ENCODE peak calls at places on chromosomes 12 and 14, in eight cellular contexts. One of them, this sample, is unnamed.

GRCh38 chr12:29380536-29381523 is at the start of gene ERGIC2:
- DNase-seq in esophagus squamous epithelium: peak
- DNase-seq in IMR-90: peak
- DNase-seq in uterus: peak
- DNase-seq in endothelial cell of umbilical vein: peak
- DNase-seq in sigmoid colon: peak
- DNase-seq in transverse colon: peak
- DNase-seq in lower leg skin: peak
- DNase-seq in this sample: peak

GRCh38 chr14:55107766-55108554 is 21.1 kb upstream of the LGALS3 start:
- DNase-seq in transverse colon: peak
- DNase-seq in esophagus squamous epithelium: peak
- DNase-seq in endothelial cell of umbilical vein: peak
- DNase-seq in uterus: peak
- DNase-seq in sigmoid colon: peak
- DNase-seq in lower leg skin: peak
- DNase-seq in IMR-90: peak
- DNase-seq in this sample: peak

GRCh38 chr12:16150290-16150689 is 127.2 kb downstream of the SLC15A5 start:
- DNase-seq in IMR-90: no peak
- DNase-seq in lower leg skin: no peak
- DNase-seq in uterus: no peak
- DNase-seq in endothelial cell of umbilical vein: no peak
- DNase-seq in esophagus squamous epithelium: no peak
- DNase-seq in sigmoid colon: no peak
- DNase-seq in transverse colon: no peak
- DNase-seq in this sample: no peak

GRCh38 chr14:30108975-30109700 is 181.5 kb upstream of the PRKD1 start:
- DNase-seq in sigmoid colon: no peak
- DNase-seq in endothelial cell of umbilical vein: no peak
- DNase-seq in uterus: no peak
- DNase-seq in transverse colon: no peak
- DNase-seq in esophagus squamous epithelium: no peak
- DNase-seq in IMR-90: peak
- DNase-seq in lower leg skin: no peak
- DNase-seq in this sample: no peak

GRCh38 chr12:25384038-25384953 is 133.6 kb upstream of the KRAS start:
- DNase-seq in sigmoid colon: no peak
- DNase-seq in lower leg skin: peak
- DNase-seq in esophagus squamous epithelium: no peak
- DNase-seq in uterus: no peak
- DNase-seq in IMR-90: peak
- DNase-seq in transverse colon: peak
- DNase-seq in endothelial cell of umbilical vein: no peak
- DNase-seq in this sample: no peak

GRCh38 chr12:40942326-40942725 is 245.8 kb upstream of the PDZRN4 start:
- DNase-seq in esophagus squamous epithelium: no peak
- DNase-seq in IMR-90: peak
- DNase-seq in uterus: no peak
- DNase-seq in sigmoid colon: no peak
- DNase-seq in lower leg skin: no peak
- DNase-seq in endothelial cell of umbilical vein: no peak
- DNase-seq in transverse colon: no peak
- DNase-seq in this sample: no peak

GRCh38 chr12:114904254-114905003 is 220.5 kb upstream of the TBX3 start:
- DNase-seq in sigmoid colon: no peak
- DNase-seq in IMR-90: peak
- DNase-seq in lower leg skin: no peak
- DNase-seq in uterus: no peak
- DNase-seq in endothelial cell of umbilical vein: no peak
- DNase-seq in transverse colon: no peak
- DNase-seq in esophagus squamous epithelium: no peak
- DNase-seq in this sample: no peak

GRCh38 chr12:32568241-32568640 is 110.9 kb upstream of the DNM1L start:
- DNase-seq in sigmoid colon: no peak
- DNase-seq in endothelial cell of umbilical vein: peak
- DNase-seq in transverse colon: no peak
- DNase-seq in IMR-90: peak
- DNase-seq in uterus: no peak
- DNase-seq in esophagus squamous epithelium: no peak
- DNase-seq in lower leg skin: no peak
- DNase-seq in this sample: no peak

GRCh38 chr12:114700392-114701103 is 16.6 kb upstream of the TBX3 start:
- DNase-seq in sigmoid colon: no peak
- DNase-seq in transverse colon: no peak
- DNase-seq in endothelial cell of umbilical vein: no peak
- DNase-seq in uterus: no peak
- DNase-seq in IMR-90: no peak
- DNase-seq in esophagus squamous epithelium: no peak
- DNase-seq in lower leg skin: no peak
- DNase-seq in this sample: peak

GRCh38 chr14:81234268-81234667 is 13.5 kb upstream of the GTF2A1 start:
- DNase-seq in endothelial cell of umbilical vein: no peak
- DNase-seq in IMR-90: no peak
- DNase-seq in uterus: no peak
- DNase-seq in lower leg skin: no peak
- DNase-seq in sigmoid colon: no peak
- DNase-seq in transverse colon: no peak
- DNase-seq in esophagus squamous epithelium: no peak
- DNase-seq in this sample: no peak

GRCh38 chr14:55841625-55842024 is 261.6 kb downstream of the KTN1 start:
- DNase-seq in endothelial cell of umbilical vein: no peak
- DNase-seq in sigmoid colon: no peak
- DNase-seq in uterus: no peak
- DNase-seq in IMR-90: no peak
- DNase-seq in transverse colon: no peak
- DNase-seq in lower leg skin: no peak
- DNase-seq in esophagus squamous epithelium: no peak
- DNase-seq in this sample: peak

GRCh38 chr12:120290541-120291312 is 976 bp downstream of the RNU4-2 start:
- DNase-seq in endothelial cell of umbilical vein: peak
- DNase-seq in IMR-90: no peak
- DNase-seq in uterus: no peak
- DNase-seq in lower leg skin: peak
- DNase-seq in sigmoid colon: peak
- DNase-seq in esophagus squamous epithelium: no peak
- DNase-seq in transverse colon: peak
- DNase-seq in this sample: peak

GRCh38 chr12:106840217-106840616 is 65.7 kb downstream of the RIC8B start:
- DNase-seq in sigmoid colon: no peak
- DNase-seq in uterus: peak
- DNase-seq in IMR-90: peak
- DNase-seq in esophagus squamous epithelium: no peak
- DNase-seq in endothelial cell of umbilical vein: peak
- DNase-seq in lower leg skin: no peak
- DNase-seq in transverse colon: no peak
- DNase-seq in this sample: no peak

GRCh38 chr12:23204933-23205778 is 580.2 kb downstream of the ETNK1 start:
- DNase-seq in transverse colon: no peak
- DNase-seq in esophagus squamous epithelium: no peak
- DNase-seq in uterus: no peak
- DNase-seq in IMR-90: peak
- DNase-seq in endothelial cell of umbilical vein: peak
- DNase-seq in lower leg skin: no peak
- DNase-seq in sigmoid colon: no peak
- DNase-seq in this sample: no peak

GRCh38 chr12:93261505-93262094 is 116.1 kb upstream of the NUDT4 start:
- DNase-seq in lower leg skin: no peak
- DNase-seq in esophagus squamous epithelium: no peak
- DNase-seq in uterus: no peak
- DNase-seq in transverse colon: no peak
- DNase-seq in endothelial cell of umbilical vein: no peak
- DNase-seq in IMR-90: no peak
- DNase-seq in sigmoid colon: no peak
- DNase-seq in this sample: no peak

GRCh38 chr14:75247286-75247922 is 31.2 kb upstream of the FOS start:
- DNase-seq in endothelial cell of umbilical vein: no peak
- DNase-seq in IMR-90: no peak
- DNase-seq in transverse colon: peak
- DNase-seq in sigmoid colon: no peak
- DNase-seq in lower leg skin: no peak
- DNase-seq in esophagus squamous epithelium: no peak
- DNase-seq in uterus: no peak
- DNase-seq in this sample: no peak

GRCh38 chr12:6434205-6435180 is 10.3 kb upstream of the CD27 start:
- DNase-seq in esophagus squamous epithelium: no peak
- DNase-seq in sigmoid colon: peak
- DNase-seq in transverse colon: no peak
- DNase-seq in endothelial cell of umbilical vein: no peak
- DNase-seq in lower leg skin: peak
- DNase-seq in IMR-90: no peak
- DNase-seq in uterus: no peak
- DNase-seq in this sample: no peak

GRCh38 chr14:59020382-59020781 is 168.1 kb upstream of the DAAM1 start:
- DNase-seq in lower leg skin: no peak
- DNase-seq in uterus: no peak
- DNase-seq in IMR-90: peak
- DNase-seq in endothelial cell of umbilical vein: peak
- DNase-seq in sigmoid colon: no peak
- DNase-seq in esophagus squamous epithelium: no peak
- DNase-seq in transverse colon: no peak
- DNase-seq in this sample: no peak

GRCh38 chr14:23512156-23512555 is 39.4 kb downstream of the ZFHX2 start:
- DNase-seq in sigmoid colon: no peak
- DNase-seq in IMR-90: no peak
- DNase-seq in endothelial cell of umbilical vein: no peak
- DNase-seq in esophagus squamous epithelium: no peak
- DNase-seq in lower leg skin: no peak
- DNase-seq in transverse colon: no peak
- DNase-seq in uterus: no peak
- DNase-seq in this sample: no peak

GRCh38 chr14:97021001-97021400 is 223.8 kb downstream of the VRK1 start:
- DNase-seq in endothelial cell of umbilical vein: no peak
- DNase-seq in sigmoid colon: no peak
- DNase-seq in transverse colon: no peak
- DNase-seq in IMR-90: no peak
- DNase-seq in esophagus squamous epithelium: no peak
- DNase-seq in uterus: no peak
- DNase-seq in lower leg skin: no peak
- DNase-seq in this sample: no peak

GRCh38 chr12:12723147-12723680 is 6.0 kb downstream of the CDKN1B start:
- DNase-seq in endothelial cell of umbilical vein: peak
- DNase-seq in esophagus squamous epithelium: no peak
- DNase-seq in sigmoid colon: no peak
- DNase-seq in uterus: no peak
- DNase-seq in IMR-90: peak
- DNase-seq in transverse colon: no peak
- DNase-seq in lower leg skin: no peak
- DNase-seq in this sample: no peak

GRCh38 chr12:103929051-103929908 is 930 bp upstream of the HSP90B1 start:
- DNase-seq in esophagus squamous epithelium: peak
- DNase-seq in IMR-90: peak
- DNase-seq in transverse colon: peak
- DNase-seq in uterus: peak
- DNase-seq in sigmoid colon: peak
- DNase-seq in endothelial cell of umbilical vein: peak
- DNase-seq in lower leg skin: peak
- DNase-seq in this sample: peak
- TF ChIP-seq POLR2A in esophagus squamous epithelium: no peak
- TF ChIP-seq POLR2A in IMR-90: peak
- TF ChIP-seq POLR2A in transverse colon: peak
- TF ChIP-seq POLR2A in uterus: peak
- TF ChIP-seq POLR2A in sigmoid colon: peak
- TF ChIP-seq POLR2A in endothelial cell of umbilical vein: peak
- TF ChIP-seq POLR2A in lower leg skin: no peak
- TF ChIP-seq POLR2A in this sample: peak

DNA sequence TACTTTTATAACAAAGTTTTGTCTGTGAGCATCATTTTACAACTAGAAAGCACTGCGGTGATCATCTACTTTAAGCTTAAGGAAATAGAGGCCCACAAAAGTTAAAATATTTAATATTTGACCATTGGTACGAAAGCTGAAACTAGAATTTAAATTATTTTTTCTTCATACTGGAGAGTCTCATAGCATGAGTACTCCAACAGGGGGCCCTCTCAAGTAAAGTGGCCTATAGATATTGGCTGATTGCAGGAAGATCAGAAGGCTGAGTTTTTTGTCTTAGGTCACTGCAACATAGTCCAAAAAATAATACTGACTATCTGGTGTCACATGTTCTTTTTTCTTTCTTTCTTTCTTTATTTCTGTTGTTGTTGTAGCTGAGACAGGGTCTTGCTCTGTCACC is 75.3 kb upstream of the ZDHHC17 start:
- DNase-seq in sigmoid colon: no peak
- DNase-seq in IMR-90: no peak
- DNase-seq in lower leg skin: no peak
- DNase-seq in endothelial cell of umbilical vein: no peak
- DNase-seq in uterus: no peak
- DNase-seq in esophagus squamous epithelium: no peak
- DNase-seq in transverse colon: no peak
- DNase-seq in this sample: no peak
- TF ChIP-seq CTCF in sigmoid colon: no peak
- TF ChIP-seq CTCF in IMR-90: peak
- TF ChIP-seq CTCF in lower leg skin: no peak
- TF ChIP-seq CTCF in endothelial cell of umbilical vein: peak
- TF ChIP-seq CTCF in uterus: peak
- TF ChIP-seq CTCF in esophagus squamous epithelium: no peak
- TF ChIP-seq CTCF in transverse colon: no peak
- TF ChIP-seq CTCF in this sample: no peak

GRCh38 chr12:57772429-57773322 is at the start of gene EEF1AKMT3:
- DNase-seq in esophagus squamous epithelium: no peak
- DNase-seq in lower leg skin: peak
- DNase-seq in uterus: peak
- DNase-seq in transverse colon: peak
- DNase-seq in sigmoid colon: peak
- DNase-seq in endothelial cell of umbilical vein: peak
- DNase-seq in IMR-90: peak
- DNase-seq in this sample: peak

GRCh38 chr12:57769594-57769993 is 2.3 kb downstream of the METTL1 start:
- DNase-seq in esophagus squamous epithelium: no peak
- DNase-seq in uterus: no peak
- DNase-seq in lower leg skin: no peak
- DNase-seq in transverse colon: no peak
- DNase-seq in endothelial cell of umbilical vein: no peak
- DNase-seq in IMR-90: no peak
- DNase-seq in sigmoid colon: no peak
- DNase-seq in this sample: no peak

GRCh38 chr12:57771271-57771872 is 533 bp downstream of the METTL1 start:
- DNase-seq in esophagus squamous epithelium: peak
- DNase-seq in uterus: peak
- DNase-seq in IMR-90: peak
- DNase-seq in sigmoid colon: peak
- DNase-seq in lower leg skin: peak
- DNase-seq in endothelial cell of umbilical vein: no peak
- DNase-seq in transverse colon: peak
- DNase-seq in this sample: no peak

GRCh38 chr12:57770734-57771133 is 1.2 kb downstream of the METTL1 start:
- DNase-seq in sigmoid colon: no peak
- DNase-seq in IMR-90: no peak
- DNase-seq in endothelial cell of umbilical vein: no peak
- DNase-seq in uterus: no peak
- DNase-seq in transverse colon: no peak
- DNase-seq in lower leg skin: no peak
- DNase-seq in esophagus squamous epithelium: no peak
- DNase-seq in this sample: no peak

GRCh38 chr12:57771873-57772428 is at the start of gene METTL1:
- DNase-seq in esophagus squamous epithelium: peak
- DNase-seq in transverse colon: peak
- DNase-seq in endothelial cell of umbilical vein: peak
- DNase-seq in lower leg skin: peak
- DNase-seq in IMR-90: peak
- DNase-seq in sigmoid colon: peak
- DNase-seq in uterus: peak
- DNase-seq in this sample: peak
- TF ChIP-seq POLR2A in esophagus squamous epithelium: peak
- TF ChIP-seq POLR2A in transverse colon: peak
- TF ChIP-seq POLR2A in endothelial cell of umbilical vein: peak
- TF ChIP-seq POLR2A in lower leg skin: no peak
- TF ChIP-seq POLR2A in IMR-90: peak
- TF ChIP-seq POLR2A in sigmoid colon: no peak
- TF ChIP-seq POLR2A in uterus: peak
- TF ChIP-seq POLR2A in this sample: peak

GRCh38 chr12:108982621-108983219 is 38.1 kb downstream of the SVOP start:
- DNase-seq in esophagus squamous epithelium: no peak
- DNase-seq in lower leg skin: no peak
- DNase-seq in transverse colon: no peak
- DNase-seq in sigmoid colon: no peak
- DNase-seq in uterus: no peak
- DNase-seq in IMR-90: no peak
- DNase-seq in endothelial cell of umbilical vein: no peak
- DNase-seq in this sample: no peak
- TF ChIP-seq CTCF in esophagus squamous epithelium: no peak
- TF ChIP-seq CTCF in lower leg skin: no peak
- TF ChIP-seq CTCF in transverse colon: no peak
- TF ChIP-seq CTCF in sigmoid colon: no peak
- TF ChIP-seq CTCF in uterus: no peak
- TF ChIP-seq CTCF in IMR-90: no peak
- TF ChIP-seq CTCF in endothelial cell of umbilical vein: no peak
- TF ChIP-seq CTCF in this sample: no peak

This sample was measured in upper lobe of left lung.